ENCODE peak calls at places on chromosome 4, in five cellular contexts. One of them, this sample, is unnamed.

GRCh38 chr4:109020861-109021260 is 258.0 kb upstream of the ETNPPL start:
- DNase-seq in NCI-H510A: no peak
- DNase-seq in endothelial cell of umbilical vein: no peak
- DNase-seq in Panc1: no peak
- DNase-seq in NCI-H2171 treated with DMSO at 0.1 percent for 48 hours: no peak
- DNase-seq in this sample: no peak

GRCh38 chr4:99100876-99101275 is 12.3 kb upstream of the ADH5 start:
- DNase-seq in Panc1: no peak
- DNase-seq in NCI-H510A: no peak
- DNase-seq in endothelial cell of umbilical vein: no peak
- DNase-seq in NCI-H2171 treated with DMSO at 0.1 percent for 48 hours: no peak
- DNase-seq in this sample: no peak

GRCh38 chr4:8858925-8859210 is 12.8 kb downstream of the HMX1 start:
- DNase-seq in NCI-H510A: no peak
- DNase-seq in endothelial cell of umbilical vein: no peak
- DNase-seq in NCI-H2171 treated with DMSO at 0.1 percent for 48 hours: no peak
- DNase-seq in Panc1: no peak
- DNase-seq in this sample: no peak

GRCh38 chr4:71293705-71294104 is 45.1 kb upstream of the SLC4A4 start:
- DNase-seq in endothelial cell of umbilical vein: no peak
- DNase-seq in NCI-H510A: no peak
- DNase-seq in Panc1: no peak
- DNase-seq in NCI-H2171 treated with DMSO at 0.1 percent for 48 hours: no peak
- DNase-seq in this sample: no peak

GRCh38 chr4:113444386-113444785 is 317.2 kb downstream of the CAMK2D start:
- DNase-seq in Panc1: no peak
- DNase-seq in NCI-H510A: no peak
- DNase-seq in NCI-H2171 treated with DMSO at 0.1 percent for 48 hours: no peak
- DNase-seq in endothelial cell of umbilical vein: peak; percentile 91
- DNase-seq in this sample: no peak

GRCh38 chr4:3443750-3444309 is 2.1 kb downstream of the HGFAC start:
- DNase-seq in endothelial cell of umbilical vein: no peak
- DNase-seq in Panc1: no peak
- DNase-seq in NCI-H510A: no peak
- DNase-seq in NCI-H2171 treated with DMSO at 0.1 percent for 48 hours: no peak
- DNase-seq in this sample: no peak

GRCh38 chr4:89379541-89380035 is 72.0 kb upstream of the GPRIN3 start:
- DNase-seq in NCI-H510A: no peak
- DNase-seq in endothelial cell of umbilical vein: peak; percentile 84
- DNase-seq in NCI-H2171 treated with DMSO at 0.1 percent for 48 hours: peak; percentile 94
- DNase-seq in Panc1: no peak
- DNase-seq in this sample: no peak

GRCh38 chr4:113741971-113742370 is 19.6 kb downstream of the CAMK2D start:
- DNase-seq in Panc1: no peak
- DNase-seq in NCI-H2171 treated with DMSO at 0.1 percent for 48 hours: no peak
- DNase-seq in NCI-H510A: no peak
- DNase-seq in endothelial cell of umbilical vein: no peak
- DNase-seq in this sample: no peak

GRCh38 chr4:151687021-151687640 is 73.7 kb downstream of the GATB start:
- DNase-seq in NCI-H510A: no peak
- DNase-seq in NCI-H2171 treated with DMSO at 0.1 percent for 48 hours: no peak
- DNase-seq in Panc1: no peak
- DNase-seq in endothelial cell of umbilical vein: no peak
- DNase-seq in this sample: no peak

GRCh38 chr4:172245493-172245892 is 432.3 kb downstream of the GALNTL6 start:
- DNase-seq in NCI-H2171 treated with DMSO at 0.1 percent for 48 hours: no peak
- DNase-seq in NCI-H510A: no peak
- DNase-seq in endothelial cell of umbilical vein: no peak
- DNase-seq in Panc1: no peak
- DNase-seq in this sample: no peak

This sample was measured in HCT116.